ENCODE peak calls at places on chromosomes 12 and 14, in five cellular contexts. A is OCI-LY7; O is nephron progenitor cell; H is activated CD8-positive, alpha-beta T cell treated with anti-CD3 and anti-CD28 coated beads for 36 hours; U is RWPE2. T is an unnamed sample.

GRCh38 chr14:39203659-39204606 is 28.9 kb downstream of the PNN start:
- DNase-seq in A (no peak), U (peak), O (no peak), H (no peak), T (no peak)

GRCh38 chr12:125381373-125381772 is 316.1 kb downstream of the AACS start:
- DNase-seq in O (peak), H (no peak), A (no peak), U (no peak), T (no peak)

GRCh38 chr12:119090865-119091264 is 87.9 kb upstream of the HSPB8 start:
- DNase-seq in O (no peak), H (no peak), A (no peak), U (no peak), T (no peak)

GRCh38 chr12:122123761-122124145 is 45.2 kb downstream of the MLXIP start:
- DNase-seq in A (no peak), U (no peak), O (no peak), H (no peak), T (no peak)

GRCh38 chr12:67981236-67982164 is 7.7 kb upstream of the IFNG-AS1 start:
- DNase-seq in U (no peak), A (no peak), O (no peak), H (no peak), T (no peak)

GRCh38 chr14:105568859-105569766 is 42.7 kb downstream of the TMEM121 start:
- DNase-seq in O (no peak), U (peak), H (no peak), A (peak), T (no peak)

GRCh38 chr14:34218866-34219265 is 243.2 kb downstream of the SPTSSA start:
- DNase-seq in O (no peak), A (no peak), U (no peak), H (no peak), T (no peak)

GRCh38 chr14:53858344-53858682 is 98.3 kb downstream of the BMP4 start:
- DNase-seq in H (no peak), U (no peak), O (no peak), A (no peak), T (no peak)

GRCh38 chr12:4909734-4910501 is at the start of gene KCNA1:
- DNase-seq in U (no peak), H (no peak), A (no peak), O (peak), T (no peak)

GRCh38 chr12:121839993-121840761 is 18.5 kb downstream of the HPD start:
- DNase-seq in U (no peak), O (no peak), A (no peak), H (no peak), T (peak)

GRCh38 chr12:47021298-47021697 is 58.1 kb upstream of the PCED1B start:
- DNase-seq in U (no peak), H (peak), O (peak), A (peak), T (peak)

GRCh38 chr14:60734465-60735242 is at the start of gene MNAT1:
- DNase-seq in U (peak), O (peak), A (peak), H (peak), T (peak)

GRCh38 chr12:102169922-102170698 is 27.5 kb downstream of the PMCH start:
- DNase-seq in A (peak), H (peak), U (no peak), O (peak), T (no peak)

DNA sequence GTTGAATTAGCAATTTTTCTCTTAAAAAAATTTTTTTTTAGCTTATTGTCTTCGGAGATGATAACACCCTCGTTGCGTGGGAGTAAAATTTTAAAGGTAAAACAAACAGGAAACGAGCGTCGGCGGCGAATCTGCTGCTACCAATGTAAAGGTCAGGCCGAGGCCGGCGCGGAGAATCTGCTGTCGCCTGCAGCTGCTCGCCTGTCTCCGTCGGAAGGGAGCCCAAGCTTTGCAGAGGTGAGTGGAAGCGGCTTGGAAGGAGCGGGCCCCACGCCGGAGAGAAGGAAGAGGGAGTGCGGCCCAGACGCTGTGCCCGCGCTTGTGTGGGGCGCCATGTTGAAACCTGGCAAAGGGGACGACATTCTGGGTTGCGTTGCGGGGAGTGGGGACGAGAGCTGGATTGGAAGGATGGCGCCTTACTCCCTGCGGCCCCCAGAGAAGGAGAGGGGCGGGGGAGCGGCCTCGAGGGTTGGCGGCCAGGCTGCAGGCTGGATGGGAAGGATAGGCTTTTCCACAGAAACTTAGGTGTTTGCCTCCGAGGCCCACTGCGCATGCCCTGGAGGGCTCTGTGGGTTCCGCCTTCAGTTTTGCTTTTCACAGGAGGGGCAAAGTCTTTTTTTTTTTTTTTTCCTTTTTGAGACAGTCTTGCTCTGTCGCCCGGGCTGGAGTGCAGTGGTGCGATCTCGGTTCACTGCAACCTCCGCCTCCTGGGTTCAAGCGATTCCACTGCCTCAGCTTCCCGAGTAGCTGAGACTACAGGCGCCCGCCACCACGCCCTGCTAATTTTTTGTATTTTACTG is at the start of gene SNRNP35:
- DNase-seq in H (peak), A (peak), O (peak), U (peak), T (peak)
- TF ChIP-seq CTCF in H (no peak), A (no peak), O (no peak), U (no peak), T (no peak)

GRCh38 chr14:26531894-26532293 is 65.9 kb downstream of the NOVA1 start:
- DNase-seq in H (no peak), U (no peak), O (no peak), A (no peak), T (no peak)
- TF ChIP-seq CTCF in H (no peak), U (peak), O (no peak), A (no peak), T (no peak)

GRCh38 chr12:27012982-27013255 is 1.3 kb downstream of the TM7SF3 start:
- DNase-seq in U (no peak), H (no peak), A (no peak), O (no peak), T (no peak)

GRCh38 chr12:27013606-27014084 is 539 bp downstream of the TM7SF3 start:
- DNase-seq in A (peak), H (peak), O (no peak), U (no peak), T (no peak)

GRCh38 chr12:27009926-27010325 is 4.3 kb downstream of the TM7SF3 start:
- DNase-seq in O (no peak), H (no peak), A (peak), U (no peak), T (peak)

GRCh38 chr12:27014085-27014858 is at the start of gene TM7SF3:
- DNase-seq in A (peak), H (peak), U (peak), O (peak), T (peak)

GRCh38 chr12:27012239-27012981 is 1.8 kb downstream of the TM7SF3 start:
- DNase-seq in U (no peak), A (no peak), H (no peak), O (no peak), T (no peak)
- TF ChIP-seq CTCF in U (no peak), A (no peak), H (no peak), O (no peak), T (no peak)

DNA sequence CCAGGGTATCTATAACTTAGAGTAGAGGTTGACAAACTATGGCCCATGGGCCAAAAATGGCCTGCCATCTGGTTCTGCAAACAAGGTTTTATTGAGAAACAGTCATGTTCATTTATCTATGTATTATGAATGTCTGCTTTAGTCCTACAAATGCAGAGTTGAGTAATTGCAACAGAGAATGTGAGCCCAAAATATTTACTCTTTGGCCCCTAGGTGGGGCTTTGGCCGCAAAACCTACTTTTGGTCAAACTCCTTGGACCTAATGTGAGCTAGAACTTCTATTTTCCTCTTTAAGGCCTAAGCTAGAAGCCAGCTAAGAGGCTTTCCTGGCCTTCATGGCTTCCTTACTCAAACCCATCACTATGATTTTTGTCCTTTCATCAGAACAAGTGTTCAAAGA is 379.1 kb downstream of the NELL2 start:
- DNase-seq in H (no peak), U (no peak), A (peak), O (no peak), T (no peak)
- TF ChIP-seq CTCF in H (no peak), U (peak), A (peak), O (peak), T (no peak)

GRCh38 chr14:55271572-55272414 is 572 bp downstream of the FBXO34 start:
- DNase-seq in U (peak), A (peak), O (peak), H (peak), T (peak)
- TF ChIP-seq CTCF in U (no peak), A (no peak), O (no peak), H (no peak), T (no peak)

GRCh38 chr14:96263347-96264199 is 7.6 kb downstream of the BDKRB1 start:
- DNase-seq in H (no peak), A (peak), O (no peak), U (no peak), T (no peak)

GRCh38 chr14:96267336-96267735 is 11.3 kb downstream of the BDKRB1 start:
- DNase-seq in O (no peak), U (peak), H (no peak), A (no peak), T (no peak)

GRCh38 chr14:96265387-96265786 is 9.4 kb downstream of the BDKRB1 start:
- DNase-seq in H (no peak), A (no peak), U (no peak), O (no peak), T (no peak)

GRCh38 chr14:96264200-96264553 is 8.2 kb downstream of the BDKRB1 start:
- DNase-seq in H (no peak), O (no peak), U (no peak), A (no peak), T (no peak)

DNA sequence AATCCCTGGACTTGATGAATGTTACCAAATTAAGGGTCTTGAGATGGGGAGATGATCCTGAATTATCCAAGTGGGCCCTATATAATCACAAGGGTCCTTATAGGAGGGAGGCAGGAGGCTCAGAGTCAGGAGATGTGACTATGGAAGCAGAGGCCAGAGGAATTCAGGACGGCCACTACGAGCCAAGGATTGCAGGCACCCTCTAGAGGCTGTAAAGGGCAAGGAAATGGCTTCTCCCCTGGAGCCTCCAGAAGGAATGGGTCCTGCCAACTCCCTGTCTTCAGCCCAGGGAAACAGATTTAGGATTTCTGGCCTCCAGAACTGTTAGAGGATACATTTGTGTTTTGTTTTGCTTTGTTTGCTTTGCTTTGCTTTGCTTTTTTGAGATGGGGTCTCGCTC is 8.8 kb downstream of the BDKRB1 start:
- DNase-seq in A (no peak), H (no peak), O (no peak), U (no peak), T (no peak)
- TF ChIP-seq CTCF in A (peak), H (no peak), O (no peak), U (peak), T (peak)

T was measured in HL-60.